ENCODE peak calls at places on chromosomes 11 and 22, in ten cellular contexts. One of them, this sample, is unnamed.

GRCh38 chr22:36417281-36417686 is 29.5 kb upstream of the MYH9 start:
- DNase-seq in stimulated activated CD4-positive, alpha-beta T cell treated with anti-CD3 and anti-CD28 coated beads, Interleukin-4, amount 100 ng/mL, for 48 hours: no peak
- DNase-seq in endothelial cell: no peak
- DNase-seq in neuronal stem cell: no peak
- DNase-seq in bronchial epithelial cell: peak
- DNase-seq in mesothelial cell of epicardium: no peak
- DNase-seq in fibroblast of the conjunctiva: no peak
- DNase-seq in fibroblast of mammary gland: peak
- DNase-seq in Peyer's patch: peak
- DNase-seq in HCT116: no peak
- DNase-seq in this sample: no peak

GRCh38 chr11:133403900-133404299 is 128.4 kb downstream of the OPCML start:
- DNase-seq in stimulated activated CD4-positive, alpha-beta T cell treated with anti-CD3 and anti-CD28 coated beads, Interleukin-4, amount 100 ng/mL, for 48 hours: no peak
- DNase-seq in endothelial cell: peak
- DNase-seq in neuronal stem cell: no peak
- DNase-seq in bronchial epithelial cell: no peak
- DNase-seq in mesothelial cell of epicardium: no peak
- DNase-seq in fibroblast of the conjunctiva: no peak
- DNase-seq in fibroblast of mammary gland: no peak
- DNase-seq in Peyer's patch: no peak
- DNase-seq in HCT116: no peak
- DNase-seq in this sample: no peak

GRCh38 chr11:14414470-14415461 is 55.8 kb upstream of the RRAS2 start:
- DNase-seq in stimulated activated CD4-positive, alpha-beta T cell treated with anti-CD3 and anti-CD28 coated beads, Interleukin-4, amount 100 ng/mL, for 48 hours: peak
- DNase-seq in endothelial cell: no peak
- DNase-seq in neuronal stem cell: no peak
- DNase-seq in bronchial epithelial cell: peak
- DNase-seq in mesothelial cell of epicardium: no peak
- DNase-seq in fibroblast of the conjunctiva: no peak
- DNase-seq in fibroblast of mammary gland: peak
- DNase-seq in Peyer's patch: no peak
- DNase-seq in HCT116: no peak
- DNase-seq in this sample: peak

GRCh38 chr11:111001986-111002616 is 243.4 kb upstream of the POU2AF2 start:
- DNase-seq in stimulated activated CD4-positive, alpha-beta T cell treated with anti-CD3 and anti-CD28 coated beads, Interleukin-4, amount 100 ng/mL, for 48 hours: no peak
- DNase-seq in endothelial cell: no peak
- DNase-seq in neuronal stem cell: no peak
- DNase-seq in bronchial epithelial cell: peak
- DNase-seq in mesothelial cell of epicardium: no peak
- DNase-seq in fibroblast of the conjunctiva: peak
- DNase-seq in fibroblast of mammary gland: peak
- DNase-seq in Peyer's patch: no peak
- DNase-seq in HCT116: no peak
- DNase-seq in this sample: no peak

GRCh38 chr11:28521075-28521474 is 412.9 kb downstream of the METTL15 start:
- DNase-seq in stimulated activated CD4-positive, alpha-beta T cell treated with anti-CD3 and anti-CD28 coated beads, Interleukin-4, amount 100 ng/mL, for 48 hours: no peak
- DNase-seq in endothelial cell: no peak
- DNase-seq in neuronal stem cell: no peak
- DNase-seq in bronchial epithelial cell: peak
- DNase-seq in mesothelial cell of epicardium: no peak
- DNase-seq in fibroblast of the conjunctiva: no peak
- DNase-seq in fibroblast of mammary gland: peak
- DNase-seq in Peyer's patch: no peak
- DNase-seq in HCT116: no peak
- DNase-seq in this sample: no peak

GRCh38 chr11:31798057-31799035 is 12.8 kb downstream of the PAX6 start:
- DNase-seq in stimulated activated CD4-positive, alpha-beta T cell treated with anti-CD3 and anti-CD28 coated beads, Interleukin-4, amount 100 ng/mL, for 48 hours: no peak
- DNase-seq in endothelial cell: peak
- DNase-seq in neuronal stem cell: no peak
- DNase-seq in bronchial epithelial cell: no peak
- DNase-seq in mesothelial cell of epicardium: no peak
- DNase-seq in fibroblast of the conjunctiva: no peak
- DNase-seq in fibroblast of mammary gland: no peak
- DNase-seq in Peyer's patch: no peak
- DNase-seq in HCT116: no peak
- DNase-seq in this sample: no peak

GRCh38 chr11:71204748-71205664 is 47.4 kb downstream of the SHANK2 start:
- DNase-seq in stimulated activated CD4-positive, alpha-beta T cell treated with anti-CD3 and anti-CD28 coated beads, Interleukin-4, amount 100 ng/mL, for 48 hours: no peak
- DNase-seq in endothelial cell: no peak
- DNase-seq in neuronal stem cell: no peak
- DNase-seq in bronchial epithelial cell: no peak
- DNase-seq in mesothelial cell of epicardium: no peak
- DNase-seq in fibroblast of the conjunctiva: no peak
- DNase-seq in fibroblast of mammary gland: no peak
- DNase-seq in Peyer's patch: peak
- DNase-seq in HCT116: no peak
- DNase-seq in this sample: no peak

GRCh38 chr11:18501629-18502028 is 25.1 kb downstream of the TSG101 start:
- DNase-seq in stimulated activated CD4-positive, alpha-beta T cell treated with anti-CD3 and anti-CD28 coated beads, Interleukin-4, amount 100 ng/mL, for 48 hours: no peak
- DNase-seq in endothelial cell: no peak
- DNase-seq in neuronal stem cell: no peak
- DNase-seq in bronchial epithelial cell: no peak
- DNase-seq in mesothelial cell of epicardium: no peak
- DNase-seq in fibroblast of the conjunctiva: no peak
- DNase-seq in fibroblast of mammary gland: no peak
- DNase-seq in Peyer's patch: no peak
- DNase-seq in HCT116: no peak
- DNase-seq in this sample: no peak

GRCh38 chr11:12321217-12321937 is 56.0 kb upstream of the PARVA start:
- DNase-seq in stimulated activated CD4-positive, alpha-beta T cell treated with anti-CD3 and anti-CD28 coated beads, Interleukin-4, amount 100 ng/mL, for 48 hours: no peak
- DNase-seq in endothelial cell: no peak
- DNase-seq in neuronal stem cell: no peak
- DNase-seq in bronchial epithelial cell: no peak
- DNase-seq in mesothelial cell of epicardium: no peak
- DNase-seq in fibroblast of the conjunctiva: no peak
- DNase-seq in fibroblast of mammary gland: no peak
- DNase-seq in Peyer's patch: peak
- DNase-seq in HCT116: no peak
- DNase-seq in this sample: no peak

GRCh38 chr11:65434057-65434666 is 11.6 kb downstream of the NEAT1 start:
- DNase-seq in stimulated activated CD4-positive, alpha-beta T cell treated with anti-CD3 and anti-CD28 coated beads, Interleukin-4, amount 100 ng/mL, for 48 hours: no peak
- DNase-seq in endothelial cell: no peak
- DNase-seq in neuronal stem cell: no peak
- DNase-seq in bronchial epithelial cell: peak
- DNase-seq in mesothelial cell of epicardium: no peak
- DNase-seq in fibroblast of the conjunctiva: no peak
- DNase-seq in fibroblast of mammary gland: peak
- DNase-seq in Peyer's patch: no peak
- DNase-seq in HCT116: no peak
- DNase-seq in this sample: no peak

GRCh38 chr22:19210188-19210587 is 31.7 kb upstream of the SLC25A1 start:
- DNase-seq in stimulated activated CD4-positive, alpha-beta T cell treated with anti-CD3 and anti-CD28 coated beads, Interleukin-4, amount 100 ng/mL, for 48 hours: no peak
- DNase-seq in endothelial cell: no peak
- DNase-seq in neuronal stem cell: no peak
- DNase-seq in bronchial epithelial cell: no peak
- DNase-seq in mesothelial cell of epicardium: no peak
- DNase-seq in fibroblast of the conjunctiva: no peak
- DNase-seq in fibroblast of mammary gland: no peak
- DNase-seq in Peyer's patch: no peak
- DNase-seq in HCT116: no peak
- DNase-seq in this sample: no peak

GRCh38 chr22:23118647-23119491 is 22.9 kb downstream of the RSPH14 start:
- DNase-seq in stimulated activated CD4-positive, alpha-beta T cell treated with anti-CD3 and anti-CD28 coated beads, Interleukin-4, amount 100 ng/mL, for 48 hours: no peak
- DNase-seq in endothelial cell: no peak
- DNase-seq in neuronal stem cell: no peak
- DNase-seq in bronchial epithelial cell: no peak
- DNase-seq in mesothelial cell of epicardium: no peak
- DNase-seq in fibroblast of the conjunctiva: no peak
- DNase-seq in fibroblast of mammary gland: no peak
- DNase-seq in Peyer's patch: no peak
- DNase-seq in HCT116: no peak
- DNase-seq in this sample: no peak

GRCh38 chr11:76062733-76063132 is 143.6 kb downstream of the WNT11 start:
- DNase-seq in stimulated activated CD4-positive, alpha-beta T cell treated with anti-CD3 and anti-CD28 coated beads, Interleukin-4, amount 100 ng/mL, for 48 hours: no peak
- DNase-seq in endothelial cell: no peak
- DNase-seq in neuronal stem cell: no peak
- DNase-seq in bronchial epithelial cell: no peak
- DNase-seq in mesothelial cell of epicardium: no peak
- DNase-seq in fibroblast of the conjunctiva: no peak
- DNase-seq in fibroblast of mammary gland: no peak
- DNase-seq in Peyer's patch: no peak
- DNase-seq in HCT116: no peak
- DNase-seq in this sample: no peak

GRCh38 chr11:43788394-43788793 is 92.2 kb upstream of the ALKBH3 start:
- DNase-seq in stimulated activated CD4-positive, alpha-beta T cell treated with anti-CD3 and anti-CD28 coated beads, Interleukin-4, amount 100 ng/mL, for 48 hours: no peak
- DNase-seq in endothelial cell: no peak
- DNase-seq in neuronal stem cell: peak
- DNase-seq in bronchial epithelial cell: no peak
- DNase-seq in mesothelial cell of epicardium: no peak
- DNase-seq in fibroblast of the conjunctiva: no peak
- DNase-seq in fibroblast of mammary gland: no peak
- DNase-seq in Peyer's patch: no peak
- DNase-seq in HCT116: no peak
- DNase-seq in this sample: no peak

GRCh38 chr11:109739374-109739773 is 317.4 kb downstream of the C11orf87 start:
- DNase-seq in stimulated activated CD4-positive, alpha-beta T cell treated with anti-CD3 and anti-CD28 coated beads, Interleukin-4, amount 100 ng/mL, for 48 hours: no peak
- DNase-seq in endothelial cell: no peak
- DNase-seq in neuronal stem cell: no peak
- DNase-seq in bronchial epithelial cell: no peak
- DNase-seq in mesothelial cell of epicardium: no peak
- DNase-seq in fibroblast of the conjunctiva: no peak
- DNase-seq in fibroblast of mammary gland: no peak
- DNase-seq in Peyer's patch: no peak
- DNase-seq in HCT116: no peak
- DNase-seq in this sample: no peak

GRCh38 chr11:2844116-2844515 is 41.5 kb downstream of the CDKN1C start:
- DNase-seq in stimulated activated CD4-positive, alpha-beta T cell treated with anti-CD3 and anti-CD28 coated beads, Interleukin-4, amount 100 ng/mL, for 48 hours: no peak
- DNase-seq in endothelial cell: no peak
- DNase-seq in neuronal stem cell: no peak
- DNase-seq in bronchial epithelial cell: peak
- DNase-seq in mesothelial cell of epicardium: no peak
- DNase-seq in fibroblast of the conjunctiva: no peak
- DNase-seq in fibroblast of mammary gland: no peak
- DNase-seq in Peyer's patch: no peak
- DNase-seq in HCT116: peak
- DNase-seq in this sample: no peak

GRCh38 chr22:32430352-32430751 is 18.3 kb upstream of the RTCB start:
- DNase-seq in stimulated activated CD4-positive, alpha-beta T cell treated with anti-CD3 and anti-CD28 coated beads, Interleukin-4, amount 100 ng/mL, for 48 hours: no peak
- DNase-seq in endothelial cell: no peak
- DNase-seq in neuronal stem cell: no peak
- DNase-seq in bronchial epithelial cell: no peak
- DNase-seq in mesothelial cell of epicardium: no peak
- DNase-seq in fibroblast of the conjunctiva: no peak
- DNase-seq in fibroblast of mammary gland: no peak
- DNase-seq in Peyer's patch: no peak
- DNase-seq in HCT116: no peak
- DNase-seq in this sample: no peak

GRCh38 chr22:29060251-29060650 is 1.4 kb downstream of the C22orf31 start:
- DNase-seq in stimulated activated CD4-positive, alpha-beta T cell treated with anti-CD3 and anti-CD28 coated beads, Interleukin-4, amount 100 ng/mL, for 48 hours: no peak
- DNase-seq in endothelial cell: no peak
- DNase-seq in neuronal stem cell: no peak
- DNase-seq in bronchial epithelial cell: no peak
- DNase-seq in mesothelial cell of epicardium: no peak
- DNase-seq in fibroblast of the conjunctiva: no peak
- DNase-seq in fibroblast of mammary gland: no peak
- DNase-seq in Peyer's patch: no peak
- DNase-seq in HCT116: no peak
- DNase-seq in this sample: no peak

GRCh38 chr11:47532597-47533213 is 20.2 kb downstream of the CELF1 start:
- DNase-seq in stimulated activated CD4-positive, alpha-beta T cell treated with anti-CD3 and anti-CD28 coated beads, Interleukin-4, amount 100 ng/mL, for 48 hours: no peak
- DNase-seq in endothelial cell: no peak
- DNase-seq in neuronal stem cell: no peak
- DNase-seq in bronchial epithelial cell: no peak
- DNase-seq in mesothelial cell of epicardium: no peak
- DNase-seq in fibroblast of the conjunctiva: no peak
- DNase-seq in fibroblast of mammary gland: no peak
- DNase-seq in Peyer's patch: no peak
- DNase-seq in HCT116: no peak
- DNase-seq in this sample: no peak

GRCh38 chr11:69826773-69827172 is 7.6 kb upstream of the FGF3 start:
- DNase-seq in stimulated activated CD4-positive, alpha-beta T cell treated with anti-CD3 and anti-CD28 coated beads, Interleukin-4, amount 100 ng/mL, for 48 hours: no peak
- DNase-seq in endothelial cell: no peak
- DNase-seq in neuronal stem cell: no peak
- DNase-seq in bronchial epithelial cell: no peak
- DNase-seq in mesothelial cell of epicardium: no peak
- DNase-seq in fibroblast of the conjunctiva: no peak
- DNase-seq in fibroblast of mammary gland: no peak
- DNase-seq in Peyer's patch: no peak
- DNase-seq in HCT116: no peak
- DNase-seq in this sample: no peak